ENCODE peak calls at places on chromosomes 16 and 17, in eight cellular contexts. H, T, S, M, D, L, N and Q are unnamed samples.

GRCh38 chr17:31521632-31522283 is 130.3 kb downstream of the RAB11FIP4 start:
- DNase-seq in H (no peak), T (no peak), S (no peak), M (no peak), D (no peak), L (no peak), N (no peak), Q (no peak)

GRCh38 chr16:54926166-54926838 is 4.4 kb upstream of the IRX5 start:
- DNase-seq in H (no peak), T (peak), S (no peak), M (peak), D (no peak), L (no peak), N (no peak), Q (peak)

GRCh38 chr17:83085103-83085502 is 5.7 kb downstream of the METRNL start:
- DNase-seq in H (no peak), T (no peak), S (no peak), M (no peak), D (no peak), L (no peak), N (no peak), Q (no peak)

GRCh38 chr17:78396436-78397335 is 18.2 kb downstream of the PGS1 start:
- DNase-seq in H (no peak), T (peak), S (peak), M (no peak), D (peak), L (no peak), N (no peak), Q (no peak)

GRCh38 chr16:27805828-27806351 is 255.9 kb downstream of the KATNIP start:
- DNase-seq in H (no peak), T (no peak), S (no peak), M (no peak), D (no peak), L (no peak), N (no peak), Q (no peak)

GRCh38 chr16:87534030-87534653 is 41.3 kb upstream of the ZCCHC14 start:
- DNase-seq in H (no peak), T (no peak), S (no peak), M (no peak), D (no peak), L (no peak), N (no peak), Q (no peak)

GRCh38 chr16:47925811-47926460 is 229.9 kb downstream of the ABCC12 start:
- DNase-seq in H (no peak), T (no peak), S (no peak), M (no peak), D (no peak), L (no peak), N (no peak), Q (no peak)

GRCh38 chr17:14553847-14554246 is 253.0 kb downstream of the HS3ST3B1 start:
- DNase-seq in H (no peak), T (no peak), S (no peak), M (no peak), D (no peak), L (no peak), N (no peak), Q (no peak)

GRCh38 chr16:85274924-85275323 is 162.7 kb upstream of the CIBAR2 start:
- DNase-seq in H (no peak), T (no peak), S (no peak), M (no peak), D (no peak), L (no peak), N (no peak), Q (no peak)

GRCh38 chr17:10604521-10604920 is 52.6 kb downstream of the MYH3 start:
- DNase-seq in H (no peak), T (no peak), S (no peak), M (no peak), D (no peak), L (no peak), N (no peak), Q (no peak)

GRCh38 chr16:21659124-21659523 is 4.6 kb upstream of the OTOA start:
- DNase-seq in H (no peak), T (no peak), S (no peak), M (no peak), D (no peak), L (no peak), N (no peak), Q (no peak)

GRCh38 chr17:38918916-38919315 is 6.5 kb upstream of the LASP1NB start:
- DNase-seq in H (no peak), T (no peak), S (no peak), M (no peak), D (no peak), L (no peak), N (no peak), Q (no peak)

GRCh38 chr17:51860934-51861561 is 297.5 kb downstream of the CA10 start:
- DNase-seq in H (peak), T (peak), S (no peak), M (no peak), D (no peak), L (peak), N (no peak), Q (peak)
- TF ChIP-seq CTCF in H (peak), T (peak), S (no peak), M (peak), D (peak), L (peak), N (no peak), Q (peak)

GRCh38 chr16:30052671-30053372 is 12.7 kb upstream of the ALDOA start:
- DNase-seq in H (peak), T (peak), S (peak), M (peak), D (peak), L (peak), N (peak), Q (peak)

GRCh38 chr16:30054959-30055553 is 10.5 kb upstream of the ALDOA start:
- DNase-seq in H (peak), T (no peak), S (no peak), M (no peak), D (no peak), L (peak), N (no peak), Q (no peak)

GRCh38 chr16:30053376-30054015 is 12.1 kb upstream of the ALDOA start:
- DNase-seq in H (no peak), T (no peak), S (no peak), M (no peak), D (no peak), L (no peak), N (no peak), Q (peak)

GRCh38 chr16:30051518-30051917 is 14.0 kb upstream of the ALDOA start:
- DNase-seq in H (no peak), T (peak), S (no peak), M (peak), D (no peak), L (no peak), N (no peak), Q (peak)

GRCh38 chr16:30054451-30054850 is 11.1 kb upstream of the ALDOA start:
- DNase-seq in H (no peak), T (no peak), S (no peak), M (no peak), D (no peak), L (no peak), N (no peak), Q (no peak)
- H3K4me3 ChIP-seq in H (no peak), T (no peak), S (no peak), M (no peak), D (no peak), L (no peak), N (no peak), Q (no peak)

GRCh38 chr17:2965621-2966275 is 97.7 kb downstream of the OR1D5 start:
- DNase-seq in H (no peak), T (peak), S (no peak), M (peak), D (no peak), L (no peak), N (no peak), Q (peak)

GRCh38 chr17:2964370-2964769 is 99.0 kb downstream of the OR1D5 start:
- DNase-seq in H (no peak), T (no peak), S (no peak), M (no peak), D (no peak), L (no peak), N (no peak), Q (no peak)

GRCh38 chr17:2964831-2965230 is 98.6 kb downstream of the OR1D5 start:
- DNase-seq in H (no peak), T (no peak), S (no peak), M (no peak), D (no peak), L (no peak), N (no peak), Q (no peak)

GRCh38 chr17:2964028-2964356 is 99.4 kb downstream of the OR1D5 start:
- DNase-seq in H (no peak), T (no peak), S (no peak), M (no peak), D (no peak), L (no peak), N (no peak), Q (no peak)

GRCh38 chr17:2967515-2967914 is 95.9 kb downstream of the OR1D5 start:
- DNase-seq in H (no peak), T (no peak), S (no peak), M (no peak), D (peak), L (no peak), N (no peak), Q (no peak)
- TF ChIP-seq CTCF in H (no peak), T (no peak), S (no peak), M (no peak), D (peak), L (no peak), N (no peak), Q (no peak)

GRCh38 chr17:39928868-39929651 is 1.5 kb downstream of the LRRC3C start:
- DNase-seq in H (no peak), T (peak), S (no peak), M (peak), D (no peak), L (no peak), N (no peak), Q (peak)
- H3K4me3 ChIP-seq in H (no peak), T (no peak), S (peak), M (no peak), D (peak), L (no peak), N (peak), Q (no peak)

GRCh38 chr16:68995011-68995504 is 110.4 kb upstream of the HAS3 start:
- DNase-seq in H (no peak), T (peak), S (no peak), M (peak), D (no peak), L (peak), N (no peak), Q (peak)
- TF ChIP-seq CTCF in H (no peak), T (peak), S (no peak), M (peak), D (peak), L (no peak), N (no peak), Q (peak)

GRCh38 chr16:3182608-3183444 is 5.2 kb upstream of the OR1F1 start:
- DNase-seq in H (peak), T (peak), S (no peak), M (peak), D (no peak), L (no peak), N (no peak), Q (peak)
- H3K4me3 ChIP-seq in H (peak), T (peak), S (peak), M (peak), D (peak), L (no peak), N (peak), Q (peak)